ENCODE peak calls at places on chromosome 1, in five cellular contexts. T, A, U, Y and Z are unnamed samples. For H3K4me1 and H3K36me3, the result is how much of the 10 kb centered on the place peaks cover.

GRCh38 chr1:16120940-16121410 is 34.9 kb downstream of the EPHA2 start:
- DNase-seq in T (no peak), A (no peak), U (no peak), Y (no peak), Z (no peak)

GRCh38 chr1:43951021-43951985 is 4.6 kb downstream of the IPO13 start:
- DNase-seq in T (no peak), A (no peak), U (no peak), Y (no peak), Z (no peak)

GRCh38 chr1:177311111-177311510 is 140.4 kb downstream of the BRINP2 start:
- DNase-seq in T (no peak), A (no peak), U (no peak), Y (no peak), Z (no peak)

GRCh38 chr1:32695098-32695904 is 7.3 kb downstream of the SYNC start:
- DNase-seq in T (no peak), A (peak), U (no peak), Y (peak), Z (peak)

GRCh38 chr1:90537606-90538362 is 179.3 kb downstream of the BARHL2 start:
- DNase-seq in T (no peak), A (no peak), U (no peak), Y (no peak), Z (no peak)

GRCh38 chr1:81471255-81471654 is 329.5 kb upstream of the ADGRL2 start:
- DNase-seq in T (no peak), A (no peak), U (no peak), Y (no peak), Z (no peak)

GRCh38 chr1:8370928-8371327 is 53.0 kb downstream of the SLC45A1 start:
- DNase-seq in T (no peak), A (no peak), U (no peak), Y (no peak), Z (no peak)

GRCh38 chr1:108877858-108878257 is 1.1 kb downstream of the GPSM2 start:
- DNase-seq in T (no peak), A (no peak), U (peak), Y (no peak), Z (peak)

GRCh38 chr1:27934818-27935549 is at the start of gene SMPDL3B:
- DNase-seq in T (no peak), A (no peak), U (peak), Y (peak), Z (peak)

GRCh38 chr1:9182784-9183257 is 51.8 kb upstream of the H6PD start:
- DNase-seq in T (no peak), A (no peak), U (no peak), Y (peak), Z (no peak)

GRCh38 chr1:16126160-16126559 is 29.7 kb downstream of the EPHA2 start:
- DNase-seq in T (no peak), A (peak), U (no peak), Y (peak), Z (no peak)

GRCh38 chr1:86833461-86834215 is 80.3 kb downstream of the SELENOF start:
- DNase-seq in T (peak), A (peak), U (peak), Y (peak), Z (peak)

GRCh38 chr1:44036409-44037111 is 5.3 kb upstream of the SLC6A9 start:
- DNase-seq in T (no peak), A (peak), U (peak), Y (peak), Z (peak)

GRCh38 chr1:55035904-55036303 is 3.4 kb upstream of the PCSK9 start:
- DNase-seq in T (no peak), A (no peak), U (peak), Y (no peak), Z (no peak)

GRCh38 chr1:71083271-71083670 is 2.4 kb upstream of the ZRANB2 start:
- DNase-seq in T (no peak), A (no peak), U (no peak), Y (no peak), Z (no peak)

GRCh38 chr1:180243517-180244221 is 13.6 kb downstream of the LHX4 start:
- DNase-seq in T (no peak), A (no peak), U (peak), Y (peak), Z (no peak)

GRCh38 chr1:180267761-180268555 is 37.9 kb downstream of the LHX4 start:
- DNase-seq in T (no peak), A (no peak), U (no peak), Y (peak), Z (no peak)

GRCh38 chr1:193264313-193265065 is 78.1 kb upstream of the B3GALT2 start:
- DNase-seq in T (no peak), A (no peak), U (no peak), Y (no peak), Z (no peak)

GRCh38 chr1:161185732-161186311 is 8.5 kb upstream of the B4GALT3 start:
- DNase-seq in T (no peak), A (no peak), U (no peak), Y (peak), Z (no peak)

GRCh38 chr1:49111931-49112330 is 335.2 kb upstream of the BEND5 start:
- DNase-seq in T (no peak), A (no peak), U (no peak), Y (no peak), Z (no peak)

GRCh38 chr1:198623920-198624647 is 14.8 kb upstream of the PTPRC start:
- DNase-seq in T (no peak), A (no peak), U (no peak), Y (no peak), Z (peak)

GRCh38 chr1:31780632-31781031 is 16.5 kb upstream of the ADGRB2 start:
- DNase-seq in T (no peak), A (no peak), U (peak), Y (no peak), Z (no peak)

GRCh38 chr1:5415621-5416020 is 576.6 kb downstream of the NPHP4 start:
- DNase-seq in T (no peak), A (no peak), U (peak), Y (no peak), Z (no peak)

GRCh38 chr1:18452550-18452949 is 28.2 kb upstream of the KLHDC7A start:
- DNase-seq in T (no peak), A (no peak), U (peak), Y (no peak), Z (peak)

GRCh38 chr1:158188618-158189017 is 7.9 kb downstream of the CD1D start:
- DNase-seq in T (no peak), A (no peak), U (no peak), Y (no peak), Z (no peak)

GRCh38 chr1:227066999-227067398 is 126.9 kb downstream of the COQ8A start:
- DNase-seq in T (no peak), A (no peak), U (no peak), Y (no peak), Z (no peak)

GRCh38 chr1:223258751-223259177 is 105.2 kb downstream of the SUSD4 start:
- DNase-seq in T (no peak), A (no peak), U (peak), Y (no peak), Z (no peak)

GRCh38 chr1:1477206-1477605 is 5.6 kb downstream of the ATAD3B start:
- DNase-seq in T (no peak), A (no peak), U (no peak), Y (no peak), Z (no peak)

GRCh38 chr1:89547563-89548485 is 23.2 kb downstream of the LRRC8B start:
- DNase-seq in T (no peak), A (no peak), U (no peak), Y (no peak), Z (no peak)

GRCh38 chr1:67612690-67613322 is 72.2 kb upstream of the GADD45A start:
- DNase-seq in T (no peak), A (peak), U (no peak), Y (no peak), Z (no peak)

GRCh38 chr1:19512545-19512944 is 27.2 kb upstream of the CAPZB start:
- DNase-seq in T (no peak), A (no peak), U (peak), Y (no peak), Z (no peak)

GRCh38 chr1:181095260-181095659 is 6.8 kb downstream of the IER5 start:
- DNase-seq in T (no peak), A (no peak), U (no peak), Y (no peak), Z (no peak)

GRCh38 chr1:222586842-222587241 is 2.9 kb downstream of the TAF1A start:
- DNase-seq in T (no peak), A (no peak), U (no peak), Y (no peak), Z (no peak)

GRCh38 chr1:208475449-208475848 is 231.3 kb upstream of the PLXNA2 start:
- DNase-seq in T (no peak), A (no peak), U (peak), Y (no peak), Z (peak)

GRCh38 chr1:18333220-18333619 is 147.5 kb upstream of the KLHDC7A start:
- DNase-seq in T (no peak), A (no peak), U (peak), Y (no peak), Z (no peak)

GRCh38 chr1:214665606-214666110 is 62.7 kb downstream of the CENPF start:
- DNase-seq in T (no peak), A (no peak), U (no peak), Y (no peak), Z (no peak)

GRCh38 chr1:233543338-233544255 is 70.3 kb upstream of the KCNK1 start:
- DNase-seq in T (no peak), A (no peak), U (peak), Y (no peak), Z (peak)

DNA sequence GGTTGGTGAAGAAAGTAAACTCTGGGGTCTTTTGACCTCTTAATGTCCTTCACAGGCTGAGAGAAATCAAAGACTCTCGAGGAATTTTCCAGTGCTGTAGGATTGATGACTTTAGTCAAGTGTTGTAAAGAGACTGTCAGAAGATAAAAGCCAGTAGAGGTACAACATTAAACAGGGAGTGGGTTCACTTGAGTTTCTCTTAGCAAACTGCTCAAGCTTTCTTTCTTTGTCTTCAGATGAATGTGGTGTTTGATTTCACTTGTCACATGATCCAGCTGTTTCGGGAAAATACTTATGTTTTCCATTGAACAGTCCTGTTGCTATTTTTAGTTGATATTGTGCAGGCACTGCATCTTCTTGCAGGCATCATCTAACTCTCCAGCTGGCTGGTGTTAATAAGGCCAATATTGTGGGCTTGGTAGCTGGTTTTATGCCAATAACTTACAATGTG is 45.6 kb downstream of the XCL2 start:
- DNase-seq in T (no peak), A (no peak), U (no peak), Y (no peak), Z (no peak)
- H3K27ac ChIP-seq in T (no peak), A (no peak), U (no peak), Y (no peak), Z (no peak)

GRCh38 chr1:243718893-243719292 is 131.2 kb downstream of the AKT3 start:
- DNase-seq in T (no peak), A (no peak), U (peak), Y (no peak), Z (no peak)

GRCh38 chr1:243719476-243719875 is 130.6 kb downstream of the AKT3 start:
- DNase-seq in T (no peak), A (no peak), U (no peak), Y (no peak), Z (no peak)

GRCh38 chr1:243718022-243718421 is 132.0 kb downstream of the AKT3 start:
- DNase-seq in T (no peak), A (no peak), U (no peak), Y (no peak), Z (no peak)

GRCh38 chr1:243715285-243715684 is 134.8 kb downstream of the AKT3 start:
- DNase-seq in T (no peak), A (no peak), U (no peak), Y (no peak), Z (no peak)

GRCh38 chr1:243716901-243717300 is 133.1 kb downstream of the AKT3 start:
- DNase-seq in T (no peak), A (no peak), U (peak), Y (no peak), Z (no peak)
- H3K4me1 ChIP-seq in T (under half), A (under half), U (under half), Y (under half), Z (under half)

DNA sequence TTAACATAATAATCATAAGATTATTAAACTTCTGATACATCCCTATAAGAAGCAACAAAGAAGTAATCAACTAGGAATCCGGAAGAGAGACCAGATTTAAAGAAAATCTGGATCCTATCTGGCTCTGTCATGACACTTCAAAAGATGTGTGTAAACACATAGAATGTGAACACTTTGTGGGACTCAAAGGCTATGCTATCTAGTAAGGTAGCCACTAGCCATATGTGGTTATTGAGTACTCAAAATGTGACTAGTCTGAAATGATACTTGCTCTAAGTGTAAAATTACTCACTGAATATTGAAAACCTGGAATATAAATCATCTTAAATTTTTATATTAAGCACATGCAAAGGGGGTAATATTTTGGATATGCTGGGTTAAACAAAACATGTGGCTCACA is 8.7 kb downstream of the FUBP1 start:
- DNase-seq in T (no peak), A (no peak), U (no peak), Y (no peak), Z (no peak)
- H3K36me3 ChIP-seq in T (under half), A (under half), U (under half), Y (under half), Z (under half)

GRCh38 chr1:246651012-246651411 is 73.2 kb upstream of the SCCPDH start:
- DNase-seq in T (no peak), A (no peak), U (no peak), Y (no peak), Z (no peak)
- H3K27ac ChIP-seq in T (no peak), A (peak), U (no peak), Y (no peak), Z (no peak)

GRCh38 chr1:36115931-36116330 is 9.1 kb downstream of the COL8A2 start:
- DNase-seq in T (no peak), A (no peak), U (no peak), Y (no peak), Z (no peak)
- H3K4me1 ChIP-seq in T (under half), A (under half), U (under half), Y (under half), Z (under half)

GRCh38 chr1:155267373-155267772 is 5.2 kb upstream of the SCAMP3 start:
- DNase-seq in T (no peak), A (no peak), U (no peak), Y (no peak), Z (no peak)

GRCh38 chr1:155269381-155269780 is 3.9 kb downstream of the CLK2 start:
- DNase-seq in T (no peak), A (no peak), U (no peak), Y (no peak), Z (no peak)

GRCh38 chr1:155273134-155273982 is at the start of gene CLK2:
- DNase-seq in T (peak), A (peak), U (peak), Y (peak), Z (peak)

GRCh38 chr1:155272466-155273133 is 704 bp downstream of the CLK2 start:
- DNase-seq in T (no peak), A (no peak), U (no peak), Y (no peak), Z (peak)

DNA sequence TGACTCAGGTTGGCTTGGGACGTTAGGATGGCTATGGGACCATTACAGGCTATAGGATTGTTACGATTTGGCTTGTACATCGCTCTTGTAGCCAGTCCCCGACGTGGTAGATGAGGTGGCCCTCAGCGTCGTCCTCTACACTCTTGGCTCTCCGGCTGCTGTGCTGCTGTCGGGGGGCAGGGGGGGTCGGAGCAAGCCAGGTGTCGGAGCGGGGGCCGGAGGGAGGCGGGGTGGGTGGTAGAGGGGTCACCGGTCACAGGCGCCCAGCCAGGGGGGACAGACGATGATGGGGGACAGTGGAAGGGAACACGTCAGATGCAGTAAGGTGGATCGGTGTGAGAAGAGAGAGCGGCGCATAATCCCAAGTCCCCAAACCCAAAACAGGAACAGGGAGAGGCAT is 4.7 kb downstream of the CLK2 start:
- DNase-seq in T (no peak), A (no peak), U (no peak), Y (peak), Z (no peak)
- H3K36me3 ChIP-seq in T (under half), A (half or more), U (under half), Y (under half), Z (under half)

GRCh38 chr1:24204116-24204515 is 17.0 kb upstream of the IFNLR1 start:
- DNase-seq in T (no peak), A (no peak), U (no peak), Y (peak), Z (no peak)

GRCh38 chr1:24203404-24203803 is 16.3 kb upstream of the IFNLR1 start:
- DNase-seq in T (no peak), A (no peak), U (no peak), Y (no peak), Z (peak)

GRCh38 chr1:24201941-24202440 is 14.9 kb upstream of the IFNLR1 start:
- DNase-seq in T (no peak), A (peak), U (peak), Y (peak), Z (peak)

GRCh38 chr1:24202987-24203386 is 15.9 kb upstream of the IFNLR1 start:
- DNase-seq in T (no peak), A (no peak), U (no peak), Y (no peak), Z (no peak)

GRCh38 chr1:24202556-24202955 is 15.5 kb upstream of the IFNLR1 start:
- DNase-seq in T (no peak), A (no peak), U (no peak), Y (no peak), Z (no peak)
- H3K27ac ChIP-seq in T (peak), A (no peak), U (no peak), Y (no peak), Z (peak)

GRCh38 chr1:45682942-45683341 is 3.4 kb downstream of the GPBP1L1 start:
- DNase-seq in T (no peak), A (no peak), U (no peak), Y (no peak), Z (no peak)
- H3K4me1 ChIP-seq in T (under half), A (under half), U (under half), Y (under half), Z (under half)

GRCh38 chr1:224356685-224357625 is at the start of gene CNIH4:
- DNase-seq in T (peak), A (peak), U (peak), Y (peak), Z (peak)
- H3K36me3 ChIP-seq in T (under half), A (under half), U (under half), Y (under half), Z (under half)

DNA sequence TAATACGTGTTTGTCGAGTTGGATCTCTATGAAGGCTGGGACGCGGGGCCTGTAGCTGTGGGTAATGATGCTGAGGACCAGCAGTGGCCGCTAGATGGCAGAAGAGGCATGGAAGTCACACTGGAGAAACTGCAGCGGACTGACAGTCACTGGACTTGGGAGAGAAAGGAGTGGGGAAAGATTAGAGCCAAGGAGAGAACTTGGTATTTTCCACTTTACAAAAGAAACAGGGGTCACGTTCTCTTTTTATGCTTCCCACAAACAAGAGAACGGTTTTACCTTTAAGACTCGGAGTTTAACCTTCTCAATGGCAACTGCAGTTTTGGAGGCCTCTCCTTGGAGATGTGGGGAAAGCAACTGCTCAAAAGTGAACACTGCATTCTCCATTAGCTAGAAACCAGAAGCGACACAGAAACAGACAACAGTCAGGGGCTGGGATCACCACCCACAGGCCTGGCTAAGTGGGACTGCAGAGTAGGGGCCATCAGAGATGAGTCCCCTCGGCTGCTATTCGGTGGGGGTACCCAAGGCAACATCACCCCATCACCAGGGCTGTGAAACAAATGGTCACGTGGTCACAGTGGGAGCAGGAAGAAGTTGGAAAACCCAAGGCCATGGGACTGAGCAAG is 51.1 kb upstream of the EDEM3 start:
- DNase-seq in T (peak), A (peak), U (peak), Y (peak), Z (peak)
- H3K27ac ChIP-seq in T (no peak), A (peak), U (no peak), Y (peak), Z (no peak)